ENCODE peak calls at places on chromosome 1, in six cellular contexts. A is substantia nigra; Q is ecto neural progenitor cell; S is activated naive CD8-positive, alpha-beta T cell treated with anti-CD3 and anti-CD28 coated beads, Interleukin-2, amount 10 ng/mL, durations not matched to agents 7 days and 5 days; G is mucosa of gallbladder; M is activated T-helper 1 cell treated with anti-CD3 and anti-CD28 coated beads, Interleukin-12 subunit alpha, Interleukin-12 subunit beta, Interleukin-2, Interleukin-4 antibody, amounts not matched to agents 30 ng/mL and 10 ng/mL and 1 ng/mL, durations not matched to agents 14 hours and 24 hours and 36 hours. O is an unnamed sample.

GRCh38 chr1:178102218-178102617 is 8.3 kb downstream of the RASAL2 start:
- DNase-seq in M (no peak), Q (no peak), A (no peak), S (no peak), G (no peak), O (no peak)

GRCh38 chr1:228004331-228004871 is 2.4 kb upstream of the WNT3A start:
- DNase-seq in G (no peak), S (peak; percentile 45), A (no peak), M (no peak), Q (peak; percentile 63), O (peak; percentile 41)

GRCh38 chr1:233518344-233518743 is 95.6 kb upstream of the KCNK1 start:
- DNase-seq in A (peak; percentile 12), Q (no peak), M (no peak), S (no peak), G (no peak), O (peak; percentile 35)

GRCh38 chr1:80961464-80962190 is 839.1 kb upstream of the ADGRL2 start:
- DNase-seq in A (no peak), S (no peak), Q (no peak), G (no peak), M (no peak), O (peak; percentile 2)

GRCh38 chr1:77407738-77408375 is 126.0 kb downstream of the AK5 start:
- DNase-seq in M (no peak), Q (no peak), A (no peak), G (no peak), S (no peak), O (no peak)

GRCh38 chr1:108201682-108202081 is 1.5 kb upstream of the SLC25A24 start:
- DNase-seq in G (no peak), M (no peak), S (no peak), Q (no peak), A (no peak), O (no peak)

GRCh38 chr1:220732137-220732536 is 16.0 kb upstream of the MTARC2 start:
- DNase-seq in S (no peak), A (no peak), Q (no peak), M (no peak), G (no peak), O (no peak)

GRCh38 chr1:181014431-181015257 is 8.0 kb downstream of the STX6 start:
- DNase-seq in G (no peak), S (no peak), M (no peak), Q (no peak), A (no peak), O (no peak)

GRCh38 chr1:5667513-5668325 is 324.5 kb downstream of the NPHP4 start:
- DNase-seq in S (peak; percentile 10), Q (no peak), G (no peak), M (no peak), A (no peak), O (no peak)

GRCh38 chr1:187716160-187716559 is 887.4 kb downstream of the PLA2G4A start:
- DNase-seq in M (no peak), Q (no peak), S (no peak), G (no peak), A (no peak), O (no peak)

GRCh38 chr1:10388387-10388715 is 10.5 kb upstream of the PGD start:
- DNase-seq in A (no peak), G (no peak), S (no peak), M (no peak), Q (no peak), O (no peak)

GRCh38 chr1:8580566-8580965 is 236.9 kb downstream of the RERE start:
- DNase-seq in M (no peak), S (no peak), A (no peak), G (no peak), Q (no peak), O (no peak)

GRCh38 chr1:65148548-65149390 is 766 bp downstream of the AK4 start:
- DNase-seq in A (peak; percentile 30), M (peak; percentile 55), S (peak; percentile 81), Q (peak; percentile 68), G (peak; percentile 31), O (peak; percentile 71)

GRCh38 chr1:63908016-63908415 is 134.2 kb downstream of the ROR1 start:
- DNase-seq in A (no peak), M (no peak), S (no peak), Q (no peak), G (no peak), O (no peak)

GRCh38 chr1:32351859-32352745 is 10.2 kb downstream of the FAM229A start:
- DNase-seq in M (no peak), A (peak; percentile 87), Q (no peak), G (peak; percentile 42), S (no peak), O (peak; percentile 55)

GRCh38 chr1:153962088-153963029 is 978 bp downstream of the SLC39A1 start:
- DNase-seq in Q (no peak), S (no peak), A (no peak), G (peak; percentile 66), M (no peak), O (peak; percentile 55)